ENCODE peak calls at places on chromosomes 6 and 20, in four cellular contexts. G is HepG2, L is GM12878, R is K562. H is an unnamed sample.

GRCh38 chr6:162173448-162173847 is 554.1 kb downstream of the PRKN start:
- DNase-seq in R (no peak), G (no peak), L (no peak), H (no peak)

GRCh38 chr6:85679445-85680123 is 36.9 kb upstream of the SYNCRIP start:
- DNase-seq in G (no peak), R (no peak), L (no peak), H (no peak)

GRCh38 chr6:118269659-118270058 is 278.4 kb upstream of the PLN start:
- DNase-seq in G (no peak), R (no peak), L (no peak), H (no peak)

GRCh38 chr6:167566711-167567141 is 241.8 kb downstream of the TTLL2 start:
- DNase-seq in G (no peak), L (no peak), R (no peak), H (no peak)

GRCh38 chr6:19851273-19852089 is 14.3 kb downstream of the ID4 start:
- DNase-seq in G (peak), L (no peak), R (no peak), H (peak)

GRCh38 chr6:39517763-39518162 is 195.3 kb upstream of the KCNK16 start:
- DNase-seq in L (no peak), G (no peak), R (no peak), H (no peak)

GRCh38 chr20:49980140-49981008 is 2.4 kb upstream of the SNAI1 start:
- DNase-seq in G (no peak), L (no peak), R (no peak), H (no peak)

GRCh38 chr6:36387440-36388303 is at the start of gene ETV7:
- DNase-seq in L (no peak), G (no peak), R (no peak), H (peak)

GRCh38 chr6:80638222-80639055 is 532.0 kb downstream of the BCKDHB start:
- DNase-seq in R (no peak), G (peak), L (peak), H (no peak)

GRCh38 chr6:157535354-157536217 is 154.6 kb downstream of the ZDHHC14 start:
- DNase-seq in R (no peak), L (peak), G (peak), H (no peak)

GRCh38 chr6:14530385-14530784 is 412.8 kb downstream of the CD83 start:
- DNase-seq in G (no peak), L (no peak), R (no peak), H (no peak)

GRCh38 chr20:6685181-6685582 is 82.3 kb upstream of the BMP2 start:
- DNase-seq in R (no peak), G (no peak), L (no peak), H (no peak)

GRCh38 chr6:146363838-146364607 is 179.6 kb upstream of the RAB32 start:
- DNase-seq in R (no peak), G (no peak), L (no peak), H (no peak)

GRCh38 chr20:53423587-53424146 is 170.0 kb downstream of the ZNF217 start:
- DNase-seq in L (no peak), G (no peak), R (no peak), H (no peak)

GRCh38 chr6:159074120-159074684 is 29.4 kb upstream of the TAGAP start:
- DNase-seq in G (no peak), R (peak), L (no peak), H (no peak)

GRCh38 chr20:17518339-17519052 is 12.7 kb downstream of the BFSP1 start:
- DNase-seq in G (no peak), L (no peak), R (peak), H (peak)

GRCh38 chr20:39398656-39399055 is 436.5 kb downstream of the DHX35 start:
- DNase-seq in L (no peak), R (no peak), G (no peak), H (peak)

GRCh38 chr6:84576029-84576428 is 188.4 kb downstream of the TBX18 start:
- DNase-seq in R (no peak), L (no peak), G (no peak), H (no peak)

GRCh38 chr20:33992145-33992922 is 1.4 kb upstream of the RALY start:
- DNase-seq in R (no peak), L (no peak), G (no peak), H (no peak)

DNA sequence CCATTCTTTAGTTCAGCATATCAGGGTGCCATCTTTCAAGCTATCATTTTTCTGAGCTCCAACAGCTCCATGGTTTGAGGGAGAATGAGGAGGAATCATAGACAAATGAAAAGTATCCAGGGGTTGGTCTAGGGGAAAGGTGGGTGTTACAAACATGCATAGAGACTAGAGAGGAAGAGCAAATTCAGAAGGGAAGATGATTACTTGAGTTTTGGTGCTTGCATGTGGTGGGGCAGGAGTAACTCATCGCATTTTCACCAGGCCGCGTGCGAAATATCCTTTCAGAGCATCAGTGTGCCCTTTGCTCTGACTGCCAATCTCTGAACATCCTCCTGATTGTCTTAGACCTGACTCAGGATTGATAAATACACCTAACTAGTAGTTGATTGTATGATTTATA is 7.7 kb upstream of the BICRAL start:
- DNase-seq in G (no peak), L (no peak), R (no peak), H (no peak)
- TF ChIP-seq ATF2 in G (no peak), L (no peak), R (no peak), H (no peak)

GRCh38 chr20:36808317-36809257 is 35.0 kb upstream of the DSN1 start:
- DNase-seq in R (peak), L (no peak), G (peak), H (peak)
- TF ChIP-seq ESRRA in R (no peak), L (no peak), G (no peak), H (no peak)

DNA sequence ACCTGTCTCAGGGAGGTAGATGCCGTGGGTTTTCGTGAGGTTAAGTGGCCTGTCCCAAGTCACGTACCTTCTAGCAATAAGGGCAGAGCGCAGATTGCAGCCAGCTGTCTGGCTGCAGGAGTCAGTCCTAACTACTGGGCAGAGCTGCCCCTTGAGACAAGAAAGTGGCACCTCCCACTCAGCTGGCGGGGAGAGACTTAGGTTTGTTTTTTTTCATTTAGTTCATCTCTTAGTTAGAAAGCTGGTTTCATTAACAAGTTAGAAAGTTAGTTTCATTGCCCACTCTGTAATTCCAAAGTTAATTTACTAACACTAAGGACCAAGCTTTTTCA is 230.2 kb downstream of the ZMYND8 start:
- DNase-seq in R (no peak), G (no peak), L (no peak), H (no peak)
- TF ChIP-seq ATF2 in R (no peak), G (no peak), L (no peak), H (no peak)

GRCh38 chr20:62368303-62368628 is 1.2 kb upstream of the LAMA5 start:
- DNase-seq in G (no peak), R (no peak), L (no peak), H (no peak)

GRCh38 chr20:62368629-62369507 is 1.8 kb upstream of the LAMA5 start:
- DNase-seq in G (peak), R (peak), L (no peak), H (peak)

GRCh38 chr20:62367136-62367482 is at the start of gene LAMA5:
- DNase-seq in L (no peak), R (peak), G (peak), H (peak)

GRCh38 chr20:62366370-62367135 is 559 bp downstream of the LAMA5 start:
- DNase-seq in L (no peak), G (peak), R (peak), H (peak)

GRCh38 chr20:62367483-62368302 is 581 bp upstream of the LAMA5 start:
- DNase-seq in L (no peak), G (peak), R (no peak), H (peak)
- TF ChIP-seq ESRRA in L (no peak), G (no peak), R (no peak), H (peak)

GRCh38 chr20:46568570-46569129 is 18.2 kb upstream of the OCSTAMP start:
- DNase-seq in G (peak), L (no peak), R (no peak), H (no peak)
- TF ChIP-seq ATF2 in G (no peak), L (no peak), R (no peak), H (no peak)

GRCh38 chr6:22141271-22141745 is 155.5 kb downstream of the PRL start:
- DNase-seq in G (peak), L (no peak), R (no peak), H (no peak)
- TF ChIP-seq ESRRA in G (peak), L (no peak), R (no peak), H (no peak)

DNA sequence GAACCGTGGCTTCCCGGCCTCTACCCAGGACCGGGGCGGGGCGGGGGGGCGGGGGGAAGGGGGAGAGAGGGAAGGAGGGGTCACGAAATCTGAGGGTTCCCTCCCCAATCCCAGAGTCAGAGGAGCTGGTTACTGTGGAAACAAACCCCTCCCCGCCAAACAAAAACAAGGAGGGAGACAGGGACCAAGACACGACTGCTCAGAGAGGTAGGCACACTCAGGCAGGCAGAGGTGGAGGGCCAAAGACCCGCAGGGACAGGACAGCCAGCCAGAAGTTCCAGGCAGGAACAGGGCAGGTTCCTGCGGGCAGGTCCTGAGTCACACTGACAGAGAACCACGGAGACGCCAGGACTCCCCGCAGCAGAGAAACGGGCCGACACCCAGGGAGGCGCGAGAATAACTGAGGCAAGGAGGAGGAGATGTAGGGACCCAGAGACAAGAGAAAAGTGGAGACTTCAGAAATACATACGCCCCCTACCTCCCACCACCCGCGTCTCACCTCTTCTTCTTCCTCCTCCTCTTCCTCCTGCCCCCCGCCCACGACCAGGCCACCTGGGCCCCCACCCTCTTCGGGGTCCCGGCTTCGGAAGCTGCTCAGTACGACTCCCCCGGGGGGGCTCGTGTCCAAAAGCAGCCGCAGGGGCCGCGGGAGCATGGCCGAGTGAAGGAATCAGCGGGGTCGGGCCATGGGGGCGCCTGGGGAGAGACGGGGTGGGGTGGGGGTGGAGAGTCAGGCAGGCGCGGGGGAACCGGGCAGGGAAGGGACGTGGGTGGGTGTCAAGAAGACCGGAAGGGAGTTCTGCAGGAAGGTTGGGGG is 578 bp downstream of the RGL2 start:
- DNase-seq in R (peak), G (peak), L (no peak), H (peak)
- TF ChIP-seq ATF2 in R (no peak), G (no peak), L (no peak), H (no peak)